ENCODE peak calls at places on chromosomes 6 and 20, in ten cellular contexts. One of them, this sample, is unnamed.

GRCh38 chr20:34544109-34544793 is 14.3 kb upstream of the MAP1LC3A start:
- DNase-seq in NCI-H1105 treated with DMSO at 0.1 percent for 48 hours: no peak
- DNase-seq in T-helper 2 cell: no peak
- DNase-seq in activated CD4-positive, CD25-positive, alpha-beta regulatory T cell: peak; percentile 16
- DNase-seq in AG09319: no peak
- DNase-seq in NCI-H187 treated with DMSO at 0.1 percent for 48 hours: no peak
- DNase-seq in HTR-8/SVneo: no peak
- DNase-seq in putamen: no peak
- DNase-seq in B cell: no peak
- DNase-seq in NCI-H1092 treated with DMSO at 0.1 percent for 48 hours: no peak
- DNase-seq in this sample: no peak

GRCh38 chr6:16769131-16769985 is 8.1 kb upstream of the ATXN1 start:
- DNase-seq in T-helper 2 cell: no peak
- DNase-seq in NCI-H1105 treated with DMSO at 0.1 percent for 48 hours: no peak
- DNase-seq in putamen: no peak
- DNase-seq in NCI-H1092 treated with DMSO at 0.1 percent for 48 hours: no peak
- DNase-seq in B cell: peak; percentile 51
- DNase-seq in NCI-H187 treated with DMSO at 0.1 percent for 48 hours: no peak
- DNase-seq in HTR-8/SVneo: no peak
- DNase-seq in AG09319: peak; percentile 69
- DNase-seq in activated CD4-positive, CD25-positive, alpha-beta regulatory T cell: peak; percentile 35
- DNase-seq in this sample: no peak

GRCh38 chr20:4546786-4547185 is 174.9 kb upstream of the PRND start:
- DNase-seq in T-helper 2 cell: no peak
- DNase-seq in NCI-H187 treated with DMSO at 0.1 percent for 48 hours: no peak
- DNase-seq in NCI-H1105 treated with DMSO at 0.1 percent for 48 hours: no peak
- DNase-seq in HTR-8/SVneo: peak; percentile 60
- DNase-seq in putamen: no peak
- DNase-seq in B cell: no peak
- DNase-seq in NCI-H1092 treated with DMSO at 0.1 percent for 48 hours: no peak
- DNase-seq in AG09319: no peak
- DNase-seq in activated CD4-positive, CD25-positive, alpha-beta regulatory T cell: no peak
- DNase-seq in this sample: no peak

GRCh38 chr6:90463359-90463758 is 123.5 kb downstream of the MAP3K7 start:
- DNase-seq in B cell: no peak
- DNase-seq in T-helper 2 cell: no peak
- DNase-seq in AG09319: no peak
- DNase-seq in NCI-H1105 treated with DMSO at 0.1 percent for 48 hours: no peak
- DNase-seq in putamen: no peak
- DNase-seq in NCI-H1092 treated with DMSO at 0.1 percent for 48 hours: no peak
- DNase-seq in HTR-8/SVneo: no peak
- DNase-seq in activated CD4-positive, CD25-positive, alpha-beta regulatory T cell: peak; percentile 12
- DNase-seq in NCI-H187 treated with DMSO at 0.1 percent for 48 hours: no peak
- DNase-seq in this sample: no peak

GRCh38 chr6:89284963-89285735 is 29.9 kb downstream of the GABRR2 start:
- DNase-seq in putamen: no peak
- DNase-seq in activated CD4-positive, CD25-positive, alpha-beta regulatory T cell: no peak
- DNase-seq in HTR-8/SVneo: no peak
- DNase-seq in B cell: no peak
- DNase-seq in NCI-H187 treated with DMSO at 0.1 percent for 48 hours: no peak
- DNase-seq in NCI-H1105 treated with DMSO at 0.1 percent for 48 hours: no peak
- DNase-seq in NCI-H1092 treated with DMSO at 0.1 percent for 48 hours: no peak
- DNase-seq in T-helper 2 cell: no peak
- DNase-seq in AG09319: no peak
- DNase-seq in this sample: no peak

GRCh38 chr6:36912583-36912982 is 26.8 kb downstream of the C6orf89 start:
- DNase-seq in B cell: no peak
- DNase-seq in T-helper 2 cell: no peak
- DNase-seq in putamen: peak; percentile 45
- DNase-seq in NCI-H187 treated with DMSO at 0.1 percent for 48 hours: no peak
- DNase-seq in AG09319: peak; percentile 79
- DNase-seq in HTR-8/SVneo: peak; percentile 78
- DNase-seq in NCI-H1092 treated with DMSO at 0.1 percent for 48 hours: no peak
- DNase-seq in activated CD4-positive, CD25-positive, alpha-beta regulatory T cell: no peak
- DNase-seq in NCI-H1105 treated with DMSO at 0.1 percent for 48 hours: peak; percentile 6
- DNase-seq in this sample: no peak

GRCh38 chr20:32333988-32334885 is 23.9 kb upstream of the ASXL1 start:
- DNase-seq in NCI-H187 treated with DMSO at 0.1 percent for 48 hours: no peak
- DNase-seq in HTR-8/SVneo: no peak
- DNase-seq in T-helper 2 cell: peak; percentile 20
- DNase-seq in NCI-H1105 treated with DMSO at 0.1 percent for 48 hours: no peak
- DNase-seq in AG09319: no peak
- DNase-seq in NCI-H1092 treated with DMSO at 0.1 percent for 48 hours: no peak
- DNase-seq in putamen: peak; percentile 46
- DNase-seq in activated CD4-positive, CD25-positive, alpha-beta regulatory T cell: no peak
- DNase-seq in B cell: peak; percentile 56
- DNase-seq in this sample: no peak

GRCh38 chr6:131427441-131428051 is 145.5 kb upstream of the ARG1 start:
- DNase-seq in activated CD4-positive, CD25-positive, alpha-beta regulatory T cell: no peak
- DNase-seq in T-helper 2 cell: no peak
- DNase-seq in NCI-H187 treated with DMSO at 0.1 percent for 48 hours: no peak
- DNase-seq in NCI-H1092 treated with DMSO at 0.1 percent for 48 hours: no peak
- DNase-seq in AG09319: no peak
- DNase-seq in HTR-8/SVneo: no peak
- DNase-seq in putamen: peak; percentile 84
- DNase-seq in B cell: no peak
- DNase-seq in NCI-H1105 treated with DMSO at 0.1 percent for 48 hours: no peak
- DNase-seq in this sample: no peak

GRCh38 chr6:131784561-131784960 is 23.3 kb upstream of the ENPP1 start:
- DNase-seq in T-helper 2 cell: no peak
- DNase-seq in B cell: no peak
- DNase-seq in NCI-H1092 treated with DMSO at 0.1 percent for 48 hours: no peak
- DNase-seq in NCI-H187 treated with DMSO at 0.1 percent for 48 hours: no peak
- DNase-seq in activated CD4-positive, CD25-positive, alpha-beta regulatory T cell: no peak
- DNase-seq in putamen: no peak
- DNase-seq in NCI-H1105 treated with DMSO at 0.1 percent for 48 hours: no peak
- DNase-seq in HTR-8/SVneo: no peak
- DNase-seq in AG09319: no peak
- DNase-seq in this sample: no peak

This sample was measured in NCI-H1048.